ENCODE peak calls at places on chromosome 19, in ten cellular contexts. One of them, this sample, is unnamed.

GRCh38 chr19:11453468-11454341 is 18.3 kb downstream of the PRKCSH start:
- DNase-seq in gastrocnemius medialis: no peak
- DNase-seq in transverse colon: no peak
- DNase-seq in AG04449: no peak
- DNase-seq in psoas muscle: no peak
- DNase-seq in ascending aorta: no peak
- DNase-seq in fibroblast of lung: no peak
- DNase-seq in choroid plexus epithelial cell: no peak
- DNase-seq in GM06990: no peak
- DNase-seq in Peyer's patch: no peak
- DNase-seq in this sample: no peak

GRCh38 chr19:8654591-8655339 is 24.3 kb downstream of the NFILZ start:
- DNase-seq in ascending aorta: no peak
- DNase-seq in Peyer's patch: no peak
- DNase-seq in AG04449: no peak
- DNase-seq in choroid plexus epithelial cell: peak
- DNase-seq in GM06990: peak
- DNase-seq in psoas muscle: peak
- DNase-seq in gastrocnemius medialis: no peak
- DNase-seq in fibroblast of lung: peak
- DNase-seq in transverse colon: peak
- DNase-seq in this sample: no peak

GRCh38 chr19:10335149-10336053 is 2.1 kb upstream of the RAVER1 start:
- DNase-seq in gastrocnemius medialis: no peak
- DNase-seq in AG04449: no peak
- DNase-seq in choroid plexus epithelial cell: no peak
- DNase-seq in ascending aorta: no peak
- DNase-seq in psoas muscle: no peak
- DNase-seq in fibroblast of lung: no peak
- DNase-seq in GM06990: no peak
- DNase-seq in Peyer's patch: no peak
- DNase-seq in transverse colon: no peak
- DNase-seq in this sample: no peak

GRCh38 chr19:39508629-39509028 is 6.3 kb upstream of the SELENOV start:
- DNase-seq in AG04449: no peak
- DNase-seq in GM06990: no peak
- DNase-seq in gastrocnemius medialis: no peak
- DNase-seq in fibroblast of lung: no peak
- DNase-seq in psoas muscle: no peak
- DNase-seq in choroid plexus epithelial cell: no peak
- DNase-seq in ascending aorta: no peak
- DNase-seq in Peyer's patch: no peak
- DNase-seq in transverse colon: no peak
- DNase-seq in this sample: no peak

GRCh38 chr19:17404015-17404414 is 1.4 kb downstream of the BST2 start:
- DNase-seq in AG04449: no peak
- DNase-seq in fibroblast of lung: no peak
- DNase-seq in transverse colon: no peak
- DNase-seq in ascending aorta: no peak
- DNase-seq in Peyer's patch: no peak
- DNase-seq in choroid plexus epithelial cell: no peak
- DNase-seq in gastrocnemius medialis: no peak
- DNase-seq in GM06990: no peak
- DNase-seq in psoas muscle: no peak
- DNase-seq in this sample: no peak

GRCh38 chr19:7789447-7789846 is 26.4 kb downstream of the CLEC4M start:
- DNase-seq in psoas muscle: no peak
- DNase-seq in gastrocnemius medialis: no peak
- DNase-seq in GM06990: peak
- DNase-seq in Peyer's patch: no peak
- DNase-seq in AG04449: no peak
- DNase-seq in choroid plexus epithelial cell: no peak
- DNase-seq in ascending aorta: no peak
- DNase-seq in transverse colon: peak
- DNase-seq in fibroblast of lung: no peak
- DNase-seq in this sample: no peak

GRCh38 chr19:3492131-3492839 is 8.2 kb downstream of the DOHH start:
- DNase-seq in transverse colon: no peak
- DNase-seq in AG04449: no peak
- DNase-seq in choroid plexus epithelial cell: no peak
- DNase-seq in fibroblast of lung: no peak
- DNase-seq in gastrocnemius medialis: no peak
- DNase-seq in Peyer's patch: no peak
- DNase-seq in ascending aorta: no peak
- DNase-seq in psoas muscle: no peak
- DNase-seq in GM06990: no peak
- DNase-seq in this sample: no peak

GRCh38 chr19:13004273-13004672 is 9.0 kb downstream of the NFIX start:
- DNase-seq in AG04449: no peak
- DNase-seq in psoas muscle: no peak
- DNase-seq in GM06990: no peak
- DNase-seq in choroid plexus epithelial cell: no peak
- DNase-seq in fibroblast of lung: no peak
- DNase-seq in gastrocnemius medialis: no peak
- DNase-seq in transverse colon: peak
- DNase-seq in ascending aorta: no peak
- DNase-seq in Peyer's patch: no peak
- DNase-seq in this sample: no peak

GRCh38 chr19:17172624-17173345 is 42.4 kb upstream of the USE1 start:
- DNase-seq in fibroblast of lung: no peak
- DNase-seq in GM06990: no peak
- DNase-seq in choroid plexus epithelial cell: no peak
- DNase-seq in psoas muscle: no peak
- DNase-seq in ascending aorta: no peak
- DNase-seq in Peyer's patch: no peak
- DNase-seq in AG04449: no peak
- DNase-seq in gastrocnemius medialis: no peak
- DNase-seq in transverse colon: no peak
- DNase-seq in this sample: no peak

GRCh38 chr19:54928299-54928698 is 19.0 kb downstream of the NLRP7 start:
- DNase-seq in transverse colon: no peak
- DNase-seq in choroid plexus epithelial cell: peak
- DNase-seq in gastrocnemius medialis: no peak
- DNase-seq in GM06990: no peak
- DNase-seq in Peyer's patch: no peak
- DNase-seq in ascending aorta: no peak
- DNase-seq in fibroblast of lung: peak
- DNase-seq in psoas muscle: no peak
- DNase-seq in AG04449: no peak
- DNase-seq in this sample: no peak

GRCh38 chr19:15629003-15629880 is 11.5 kb upstream of the CYP4F3 start:
- DNase-seq in fibroblast of lung: peak
- DNase-seq in choroid plexus epithelial cell: peak
- DNase-seq in gastrocnemius medialis: peak
- DNase-seq in ascending aorta: peak
- DNase-seq in Peyer's patch: peak
- DNase-seq in psoas muscle: peak
- DNase-seq in transverse colon: peak
- DNase-seq in GM06990: peak
- DNase-seq in AG04449: no peak
- DNase-seq in this sample: no peak

GRCh38 chr19:2517881-2518601 is 42.1 kb downstream of the GADD45B start:
- DNase-seq in ascending aorta: no peak
- DNase-seq in choroid plexus epithelial cell: peak
- DNase-seq in GM06990: no peak
- DNase-seq in transverse colon: no peak
- DNase-seq in gastrocnemius medialis: no peak
- DNase-seq in AG04449: no peak
- DNase-seq in psoas muscle: no peak
- DNase-seq in Peyer's patch: no peak
- DNase-seq in fibroblast of lung: no peak
- DNase-seq in this sample: no peak

GRCh38 chr19:4064073-4064550 is 2.6 kb downstream of the ZBTB7A start:
- DNase-seq in psoas muscle: peak
- DNase-seq in fibroblast of lung: no peak
- DNase-seq in AG04449: no peak
- DNase-seq in ascending aorta: no peak
- DNase-seq in choroid plexus epithelial cell: peak
- DNase-seq in Peyer's patch: no peak
- DNase-seq in gastrocnemius medialis: no peak
- DNase-seq in transverse colon: peak
- DNase-seq in GM06990: no peak
- DNase-seq in this sample: no peak

GRCh38 chr19:38023245-38023644 is 116.2 kb downstream of the SIPA1L3 start:
- DNase-seq in AG04449: no peak
- DNase-seq in transverse colon: no peak
- DNase-seq in GM06990: no peak
- DNase-seq in ascending aorta: no peak
- DNase-seq in fibroblast of lung: no peak
- DNase-seq in choroid plexus epithelial cell: peak
- DNase-seq in psoas muscle: no peak
- DNase-seq in gastrocnemius medialis: no peak
- DNase-seq in Peyer's patch: no peak
- DNase-seq in this sample: no peak

GRCh38 chr19:57389730-57390598 is at the start of gene ZNF548:
- DNase-seq in ascending aorta: peak
- DNase-seq in GM06990: peak
- DNase-seq in Peyer's patch: peak
- DNase-seq in transverse colon: peak
- DNase-seq in fibroblast of lung: peak
- DNase-seq in gastrocnemius medialis: peak
- DNase-seq in psoas muscle: peak
- DNase-seq in choroid plexus epithelial cell: peak
- DNase-seq in AG04449: peak
- DNase-seq in this sample: peak

GRCh38 chr19:28314771-28315170 is 898.2 kb downstream of the UQCRFS1 start:
- DNase-seq in fibroblast of lung: no peak
- DNase-seq in choroid plexus epithelial cell: no peak
- DNase-seq in gastrocnemius medialis: no peak
- DNase-seq in ascending aorta: no peak
- DNase-seq in transverse colon: no peak
- DNase-seq in GM06990: no peak
- DNase-seq in Peyer's patch: no peak
- DNase-seq in AG04449: no peak
- DNase-seq in psoas muscle: no peak
- DNase-seq in this sample: no peak

GRCh38 chr19:46357846-46358583 is 11.1 kb downstream of the PPP5C start:
- DNase-seq in ascending aorta: no peak
- DNase-seq in gastrocnemius medialis: no peak
- DNase-seq in fibroblast of lung: no peak
- DNase-seq in choroid plexus epithelial cell: peak
- DNase-seq in Peyer's patch: no peak
- DNase-seq in transverse colon: no peak
- DNase-seq in psoas muscle: no peak
- DNase-seq in AG04449: no peak
- DNase-seq in GM06990: no peak
- DNase-seq in this sample: no peak

GRCh38 chr19:38942471-38943181 is 11.9 kb downstream of the MRPS12 start:
- DNase-seq in psoas muscle: no peak
- DNase-seq in ascending aorta: no peak
- DNase-seq in fibroblast of lung: no peak
- DNase-seq in AG04449: no peak
- DNase-seq in transverse colon: no peak
- DNase-seq in choroid plexus epithelial cell: no peak
- DNase-seq in GM06990: no peak
- DNase-seq in Peyer's patch: no peak
- DNase-seq in gastrocnemius medialis: no peak
- DNase-seq in this sample: peak

GRCh38 chr19:35994868-35995654 is at the start of gene SDHAF1:
- DNase-seq in ascending aorta: peak
- DNase-seq in gastrocnemius medialis: peak
- DNase-seq in transverse colon: peak
- DNase-seq in GM06990: peak
- DNase-seq in Peyer's patch: peak
- DNase-seq in psoas muscle: peak
- DNase-seq in choroid plexus epithelial cell: peak
- DNase-seq in fibroblast of lung: peak
- DNase-seq in AG04449: peak
- DNase-seq in this sample: no peak
- TF ChIP-seq CTCF in ascending aorta: no peak
- TF ChIP-seq CTCF in gastrocnemius medialis: no peak
- TF ChIP-seq CTCF in transverse colon: no peak
- TF ChIP-seq CTCF in GM06990: no peak
- TF ChIP-seq CTCF in Peyer's patch: no peak
- TF ChIP-seq CTCF in psoas muscle: no peak
- TF ChIP-seq CTCF in choroid plexus epithelial cell: no peak
- TF ChIP-seq CTCF in fibroblast of lung: no peak
- TF ChIP-seq CTCF in AG04449: no peak
- TF ChIP-seq CTCF in this sample: no peak

DNA sequence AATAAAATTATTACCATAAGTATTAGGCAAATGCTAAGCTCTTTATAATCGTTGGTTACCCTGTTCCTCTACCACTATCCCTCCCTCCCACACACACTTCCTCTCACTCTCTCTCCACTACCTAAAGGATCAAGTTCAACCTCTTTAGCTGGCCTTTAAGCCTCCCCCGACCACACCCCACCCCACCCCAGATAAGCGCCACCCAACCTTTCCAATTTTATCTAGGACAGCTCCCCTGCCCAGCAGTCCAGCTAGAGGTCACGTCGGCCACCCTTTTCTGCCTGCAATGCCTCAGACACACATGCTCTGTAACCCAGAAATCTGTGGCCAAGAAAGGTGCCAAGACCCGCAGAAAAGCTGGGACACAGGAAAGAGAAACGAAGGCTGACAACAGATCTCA is 1.1 kb downstream of the LYPD4 start:
- DNase-seq in AG04449: no peak
- DNase-seq in psoas muscle: no peak
- DNase-seq in gastrocnemius medialis: no peak
- DNase-seq in transverse colon: no peak
- DNase-seq in GM06990: no peak
- DNase-seq in Peyer's patch: no peak
- DNase-seq in fibroblast of lung: no peak
- DNase-seq in ascending aorta: no peak
- DNase-seq in choroid plexus epithelial cell: no peak
- DNase-seq in this sample: no peak
- TF ChIP-seq CTCF in AG04449: no peak
- TF ChIP-seq CTCF in psoas muscle: no peak
- TF ChIP-seq CTCF in gastrocnemius medialis: no peak
- TF ChIP-seq CTCF in transverse colon: no peak
- TF ChIP-seq CTCF in GM06990: no peak
- TF ChIP-seq CTCF in Peyer's patch: no peak
- TF ChIP-seq CTCF in fibroblast of lung: no peak
- TF ChIP-seq CTCF in ascending aorta: no peak
- TF ChIP-seq CTCF in choroid plexus epithelial cell: no peak
- TF ChIP-seq CTCF in this sample: no peak

DNA sequence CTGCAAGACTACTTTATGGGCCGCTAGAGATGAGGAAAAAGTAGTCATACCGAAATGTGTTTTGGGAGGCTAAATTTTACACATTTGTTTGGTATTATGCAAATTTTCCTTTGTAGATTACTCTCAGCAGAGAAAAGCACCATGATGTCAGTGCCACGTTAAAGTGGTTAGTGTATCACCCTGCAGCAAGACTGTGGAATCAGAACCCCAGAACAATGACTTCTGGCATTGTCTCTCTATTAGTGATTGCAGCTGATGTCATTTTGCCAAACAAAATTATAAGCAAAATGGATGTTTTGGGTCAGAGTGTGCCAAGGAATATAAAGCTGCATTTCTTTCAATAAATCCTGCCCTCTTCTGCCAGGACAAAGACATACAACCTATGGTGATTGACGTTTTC is 53.7 kb upstream of the TSHZ3 start:
- DNase-seq in AG04449: no peak
- DNase-seq in psoas muscle: no peak
- DNase-seq in fibroblast of lung: no peak
- DNase-seq in ascending aorta: no peak
- DNase-seq in choroid plexus epithelial cell: no peak
- DNase-seq in gastrocnemius medialis: no peak
- DNase-seq in transverse colon: no peak
- DNase-seq in GM06990: no peak
- DNase-seq in Peyer's patch: no peak
- DNase-seq in this sample: no peak
- TF ChIP-seq CTCF in AG04449: no peak
- TF ChIP-seq CTCF in psoas muscle: no peak
- TF ChIP-seq CTCF in fibroblast of lung: no peak
- TF ChIP-seq CTCF in ascending aorta: no peak
- TF ChIP-seq CTCF in choroid plexus epithelial cell: no peak
- TF ChIP-seq CTCF in gastrocnemius medialis: no peak
- TF ChIP-seq CTCF in transverse colon: no peak
- TF ChIP-seq CTCF in GM06990: no peak
- TF ChIP-seq CTCF in Peyer's patch: no peak
- TF ChIP-seq CTCF in this sample: peak

GRCh38 chr19:19262190-19263057 is 10.7 kb downstream of the TM6SF2 start:
- DNase-seq in AG04449: no peak
- DNase-seq in transverse colon: no peak
- DNase-seq in gastrocnemius medialis: no peak
- DNase-seq in ascending aorta: no peak
- DNase-seq in Peyer's patch: no peak
- DNase-seq in psoas muscle: no peak
- DNase-seq in fibroblast of lung: no peak
- DNase-seq in choroid plexus epithelial cell: no peak
- DNase-seq in GM06990: no peak
- DNase-seq in this sample: no peak
- TF ChIP-seq CTCF in AG04449: no peak
- TF ChIP-seq CTCF in transverse colon: no peak
- TF ChIP-seq CTCF in gastrocnemius medialis: no peak
- TF ChIP-seq CTCF in ascending aorta: no peak
- TF ChIP-seq CTCF in Peyer's patch: no peak
- TF ChIP-seq CTCF in psoas muscle: no peak
- TF ChIP-seq CTCF in fibroblast of lung: no peak
- TF ChIP-seq CTCF in choroid plexus epithelial cell: no peak
- TF ChIP-seq CTCF in GM06990: no peak
- TF ChIP-seq CTCF in this sample: no peak

This sample was measured in chondrocyte.